ENCODE peak calls at places on chromosomes 3 and 15, in five cellular contexts. T is HCEC 1CT, U is iPS-NIHi11, I is thoracic aorta, N is NCI-H1436 treated with DMSO at 0.1 percent for 48 hours. K is an unnamed sample.

GRCh38 chr3:172647823-172648222 is 63.0 kb downstream of the NCEH1 start:
- DNase-seq in I (no peak), T (no peak), U (peak; percentile 55), N (no peak), K (no peak)

GRCh38 chr3:43870110-43870509 is 179.4 kb downstream of the ABHD5 start:
- DNase-seq in U (no peak), T (peak; percentile 55), I (no peak), N (no peak), K (peak; percentile 82)

GRCh38 chr3:109143646-109144045 is 7.1 kb downstream of the C3orf85 start:
- DNase-seq in T (no peak), U (no peak), I (no peak), N (no peak), K (no peak)

GRCh38 chr3:98709433-98709832 is 53.7 kb upstream of the ST3GAL6 start:
- DNase-seq in I (no peak), N (no peak), T (no peak), U (no peak), K (no peak)

GRCh38 chr3:16521580-16521941 is 8.1 kb upstream of the RFTN1 start:
- DNase-seq in N (no peak), T (no peak), U (no peak), I (no peak), K (no peak)

GRCh38 chr3:141938011-141938350 is 61.5 kb downstream of the ATP1B3 start:
- DNase-seq in I (no peak), U (no peak), T (no peak), N (no peak), K (no peak)

GRCh38 chr3:38205472-38205805 is 40.1 kb downstream of the OXSR1 start:
- DNase-seq in I (no peak), N (no peak), U (no peak), T (no peak), K (no peak)

GRCh38 chr3:171285287-171285686 is 174.9 kb downstream of the TNIK start:
- DNase-seq in U (no peak), T (peak; percentile 10), N (no peak), I (no peak), K (peak; percentile 40)

GRCh38 chr15:39854161-39854560 is 65.9 kb downstream of the GPR176 start:
- DNase-seq in I (no peak), T (peak; percentile 79), N (no peak), U (no peak), K (no peak)

GRCh38 chr3:172235698-172236097 is 196.3 kb downstream of the FNDC3B start:
- DNase-seq in I (no peak), T (no peak), N (no peak), U (no peak), K (no peak)

GRCh38 chr3:72255736-72256559 is 471.0 kb upstream of the PROK2 start:
- DNase-seq in I (no peak), T (no peak), N (no peak), U (peak; percentile 50), K (peak; percentile 36)

GRCh38 chr3:13812039-13812438 is 67.8 kb downstream of the WNT7A start:
- DNase-seq in T (no peak), I (no peak), U (no peak), N (no peak), K (no peak)

GRCh38 chr3:130933801-130934345 is 40.0 kb downstream of the ATP2C1 start:
- DNase-seq in U (no peak), I (no peak), N (no peak), T (no peak), K (no peak)

GRCh38 chr15:80367661-80368060 is 36.5 kb upstream of the ARNT2 start:
- DNase-seq in U (peak; percentile 30), N (no peak), I (no peak), T (no peak), K (no peak)

GRCh38 chr3:157122116-157122515 is 37.8 kb downstream of the CCNL1 start:
- DNase-seq in T (peak; percentile 95), U (no peak), N (no peak), I (no peak), K (peak; percentile 91)

GRCh38 chr3:154766765-154767503 is 313.2 kb upstream of the MME start:
- DNase-seq in T (no peak), I (no peak), N (no peak), U (no peak), K (no peak)

GRCh38 chr3:193870376-193871092 is 265.4 kb upstream of the HES1 start:
- DNase-seq in T (no peak), I (no peak), N (no peak), U (no peak), K (peak; percentile 23)

GRCh38 chr3:131795382-131796085 is 239.3 kb downstream of the CPNE4 start:
- DNase-seq in U (no peak), T (no peak), I (no peak), N (peak; percentile 19), K (peak; percentile 48)

GRCh38 chr3:64079369-64080160 is 56.3 kb upstream of the PSMD6 start:
- DNase-seq in U (no peak), N (no peak), I (no peak), T (no peak), K (no peak)

GRCh38 chr3:149541091-149541491 is 66.6 kb downstream of the TM4SF4 start:
- DNase-seq in N (no peak), T (peak; percentile 26), I (no peak), U (no peak), K (peak; percentile 54)

GRCh38 chr15:40844543-40844981 is 714 bp downstream of the SPINT1 start:
- DNase-seq in I (no peak), N (no peak), T (no peak), U (peak; percentile 65), K (no peak)

GRCh38 chr3:16088496-16088895 is 86.0 kb upstream of the GALNT15 start:
- DNase-seq in I (no peak), T (no peak), N (no peak), U (no peak), K (no peak)

GRCh38 chr3:152960684-152961083 is 125.8 kb downstream of the P2RY1 start:
- DNase-seq in N (no peak), U (no peak), I (no peak), T (no peak), K (peak; percentile 28)

GRCh38 chr3:4311496-4311895 is 8.3 kb downstream of the SETMAR start:
- DNase-seq in N (no peak), U (no peak), I (no peak), T (no peak), K (no peak)